ENCODE peak calls at places on chromosomes 16 and 17, in six cellular contexts. One of them, this sample, is unnamed.

GRCh38 chr16:24879684-24880083 is 33.9 kb downstream of the SLC5A11 start:
- DNase-seq in HCT116: no peak
- DNase-seq in GM12878: no peak
- DNase-seq in SK-N-SH: no peak
- DNase-seq in K562: no peak
- DNase-seq in A549: no peak
- DNase-seq in this sample: no peak

GRCh38 chr16:12149971-12150370 is 173.4 kb downstream of the SNX29 start:
- DNase-seq in HCT116: no peak
- DNase-seq in GM12878: no peak
- DNase-seq in SK-N-SH: no peak
- DNase-seq in K562: no peak
- DNase-seq in A549: no peak
- DNase-seq in this sample: no peak

GRCh38 chr17:29710891-29711418 is 88.2 kb upstream of the CORO6 start:
- DNase-seq in HCT116: no peak
- DNase-seq in GM12878: no peak
- DNase-seq in SK-N-SH: peak; percentile 85
- DNase-seq in K562: peak; percentile 67
- DNase-seq in A549: no peak
- DNase-seq in this sample: peak; percentile 82

GRCh38 chr16:66427036-66427446 is at the start of gene BEAN1:
- DNase-seq in HCT116: no peak
- DNase-seq in GM12878: no peak
- DNase-seq in SK-N-SH: peak; percentile 86
- DNase-seq in K562: peak; percentile 78
- DNase-seq in A549: peak; percentile 46
- DNase-seq in this sample: no peak

GRCh38 chr17:65463242-65463641 is 98.2 kb downstream of the AXIN2 start:
- DNase-seq in HCT116: no peak
- DNase-seq in GM12878: no peak
- DNase-seq in SK-N-SH: no peak
- DNase-seq in K562: no peak
- DNase-seq in A549: no peak
- DNase-seq in this sample: no peak

GRCh38 chr17:34862384-34862783 is 98.9 kb downstream of the CCT6B start:
- DNase-seq in HCT116: no peak
- DNase-seq in GM12878: no peak
- DNase-seq in SK-N-SH: no peak
- DNase-seq in K562: no peak
- DNase-seq in A549: no peak
- DNase-seq in this sample: no peak

GRCh38 chr16:79469999-79470398 is 130.5 kb downstream of the MAF start:
- DNase-seq in HCT116: no peak
- DNase-seq in GM12878: no peak
- DNase-seq in SK-N-SH: no peak
- DNase-seq in K562: no peak
- DNase-seq in A549: no peak
- DNase-seq in this sample: no peak

GRCh38 chr16:72066747-72067146 is 3.7 kb downstream of the HPR start:
- DNase-seq in HCT116: peak; percentile 13
- DNase-seq in GM12878: no peak
- DNase-seq in SK-N-SH: peak; percentile 37
- DNase-seq in K562: peak; percentile 48
- DNase-seq in A549: peak; percentile 48
- DNase-seq in this sample: peak; percentile 66

GRCh38 chr16:89270666-89271345 is 53.3 kb downstream of the ZNF778 start:
- DNase-seq in HCT116: no peak
- DNase-seq in GM12878: no peak
- DNase-seq in SK-N-SH: no peak
- DNase-seq in K562: no peak
- DNase-seq in A549: no peak
- DNase-seq in this sample: no peak

GRCh38 chr16:22672830-22673210 is 141.1 kb upstream of the HS3ST2 start:
- DNase-seq in HCT116: no peak
- DNase-seq in GM12878: no peak
- DNase-seq in SK-N-SH: no peak
- DNase-seq in K562: no peak
- DNase-seq in A549: no peak
- DNase-seq in this sample: no peak

GRCh38 chr17:57534863-57535651 is 210.0 kb downstream of the CCDC182 start:
- DNase-seq in HCT116: no peak
- DNase-seq in GM12878: no peak
- DNase-seq in SK-N-SH: peak; percentile 71
- DNase-seq in K562: peak; percentile 43
- DNase-seq in A549: no peak
- DNase-seq in this sample: no peak

GRCh38 chr17:28398280-28398981 is 7.6 kb downstream of the SLC46A1 start:
- DNase-seq in HCT116: no peak
- DNase-seq in GM12878: no peak
- DNase-seq in SK-N-SH: no peak
- DNase-seq in K562: no peak
- DNase-seq in A549: no peak
- DNase-seq in this sample: peak; percentile 42

GRCh38 chr17:54900457-54901229 is at the start of gene TOM1L1:
- DNase-seq in HCT116: peak; percentile 86
- DNase-seq in GM12878: no peak
- DNase-seq in SK-N-SH: peak; percentile 92
- DNase-seq in K562: peak; percentile 82
- DNase-seq in A549: peak; percentile 89
- DNase-seq in this sample: no peak

GRCh38 chr17:77803726-77804125 is 154.8 kb upstream of the TNRC6C start:
- DNase-seq in HCT116: no peak
- DNase-seq in GM12878: no peak
- DNase-seq in SK-N-SH: no peak
- DNase-seq in K562: no peak
- DNase-seq in A549: no peak
- DNase-seq in this sample: no peak

GRCh38 chr16:1870365-1871082 is 1.4 kb downstream of the MEIOB start:
- DNase-seq in HCT116: peak; percentile 48
- DNase-seq in GM12878: no peak
- DNase-seq in SK-N-SH: no peak
- DNase-seq in K562: no peak
- DNase-seq in A549: peak; percentile 60
- DNase-seq in this sample: no peak

GRCh38 chr17:74481621-74482020 is 15.2 kb downstream of the CD300A start:
- DNase-seq in HCT116: no peak
- DNase-seq in GM12878: no peak
- DNase-seq in SK-N-SH: no peak
- DNase-seq in K562: no peak
- DNase-seq in A549: no peak
- DNase-seq in this sample: no peak

GRCh38 chr16:13919330-13919682 is 648 bp upstream of the ERCC4 start:
- DNase-seq in HCT116: peak; percentile 51
- DNase-seq in GM12878: no peak
- DNase-seq in SK-N-SH: peak; percentile 40
- DNase-seq in K562: peak; percentile 57
- DNase-seq in A549: peak; percentile 40
- DNase-seq in this sample: no peak

GRCh38 chr16:56295739-56296527 is 104.6 kb downstream of the GNAO1 start:
- DNase-seq in HCT116: no peak
- DNase-seq in GM12878: no peak
- DNase-seq in SK-N-SH: peak; percentile 58
- DNase-seq in K562: no peak
- DNase-seq in A549: no peak
- DNase-seq in this sample: no peak

GRCh38 chr16:19907161-19907992 is 22.7 kb upstream of the GPRC5B start:
- DNase-seq in HCT116: peak; percentile 62
- DNase-seq in GM12878: peak; percentile 7
- DNase-seq in SK-N-SH: peak; percentile 79
- DNase-seq in K562: peak; percentile 84
- DNase-seq in A549: peak; percentile 67
- DNase-seq in this sample: peak; percentile 70

GRCh38 chr16:30525844-30526136 is 576 bp downstream of the ZNF768 start:
- DNase-seq in HCT116: no peak
- DNase-seq in GM12878: no peak
- DNase-seq in SK-N-SH: no peak
- DNase-seq in K562: no peak
- DNase-seq in A549: no peak
- DNase-seq in this sample: no peak

GRCh38 chr16:30527635-30528178 is 1.3 kb upstream of the ZNF768 start:
- DNase-seq in HCT116: no peak
- DNase-seq in GM12878: peak; percentile 33
- DNase-seq in SK-N-SH: no peak
- DNase-seq in K562: no peak
- DNase-seq in A549: no peak
- DNase-seq in this sample: peak; percentile 89

GRCh38 chr16:30528799-30529457 is 2.6 kb upstream of the ZNF768 start:
- DNase-seq in HCT116: no peak
- DNase-seq in GM12878: no peak
- DNase-seq in SK-N-SH: no peak
- DNase-seq in K562: no peak
- DNase-seq in A549: no peak
- DNase-seq in this sample: no peak

GRCh38 chr16:30526137-30526822 is at the start of gene ZNF768:
- DNase-seq in HCT116: no peak
- DNase-seq in GM12878: no peak
- DNase-seq in SK-N-SH: peak; percentile 94
- DNase-seq in K562: peak; percentile 91
- DNase-seq in A549: peak; percentile 44
- DNase-seq in this sample: peak; percentile 63

DNA sequence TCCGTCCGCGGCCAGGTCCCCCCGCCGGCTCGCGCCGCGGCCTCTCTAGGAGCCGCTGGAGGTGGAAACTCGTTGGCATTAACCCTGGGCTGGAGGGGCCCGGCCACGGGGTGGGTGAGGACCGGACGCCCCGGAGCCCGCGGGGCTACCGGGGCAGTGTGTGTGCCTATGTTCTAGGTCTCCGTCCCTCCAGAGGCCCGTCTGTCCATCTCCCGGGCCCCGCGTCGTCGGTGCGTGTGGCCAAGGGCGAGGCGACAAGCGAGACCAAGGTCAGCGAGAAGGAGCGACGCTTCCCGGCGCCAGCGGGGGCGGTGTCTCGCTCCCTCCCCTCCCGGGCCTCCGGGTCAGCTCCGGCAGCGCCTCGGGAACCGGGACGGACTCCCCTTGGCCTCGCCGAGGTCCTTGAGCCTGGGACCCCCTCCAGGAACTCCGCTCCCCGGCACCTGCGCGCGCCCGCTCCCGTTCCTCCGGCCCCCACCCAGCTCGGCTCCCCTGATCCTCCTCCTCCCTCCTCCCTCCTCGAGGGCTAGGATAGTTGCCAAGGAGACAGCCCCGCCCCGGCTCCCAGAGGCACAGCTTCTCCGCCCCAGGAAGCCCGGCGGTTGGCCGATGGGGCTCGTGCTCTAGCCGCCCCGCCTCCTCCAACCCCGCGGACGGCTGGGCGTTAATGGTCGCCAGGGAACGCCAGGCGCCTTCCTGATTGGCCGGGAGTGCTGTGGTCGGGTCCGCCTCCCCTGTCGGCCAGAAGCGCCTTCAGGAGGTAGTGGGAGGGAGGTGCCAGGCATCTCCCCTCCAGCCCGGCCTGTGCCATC is 663 bp upstream of the ZNF768 start:
- DNase-seq in HCT116: peak; percentile 94
- DNase-seq in GM12878: peak; percentile 89
- DNase-seq in SK-N-SH: peak; percentile 97
- DNase-seq in K562: peak; percentile 95
- DNase-seq in A549: peak; percentile 97
- DNase-seq in this sample: peak; percentile 99
- TF ChIP-seq CTCF in HCT116: no peak
- TF ChIP-seq CTCF in GM12878: peak; percentile 42
- TF ChIP-seq CTCF in SK-N-SH: peak; percentile 39
- TF ChIP-seq CTCF in K562: peak; percentile 20
- TF ChIP-seq CTCF in A549: peak; percentile 14
- TF ChIP-seq CTCF in this sample: no peak

GRCh38 chr17:9079461-9080103 is 58.3 kb downstream of the NTN1 start:
- DNase-seq in HCT116: no peak
- DNase-seq in GM12878: no peak
- DNase-seq in SK-N-SH: no peak
- DNase-seq in K562: no peak
- DNase-seq in A549: no peak
- DNase-seq in this sample: peak; percentile 13
- TF ChIP-seq MAX in HCT116: no peak
- TF ChIP-seq MAX in GM12878: no peak
- TF ChIP-seq MAX in SK-N-SH: no peak
- TF ChIP-seq MAX in K562: no peak
- TF ChIP-seq MAX in A549: no peak
- TF ChIP-seq MAX in this sample: no peak

GRCh38 chr17:14935139-14935538 is 330.0 kb downstream of the PMP22 start:
- DNase-seq in HCT116: no peak
- DNase-seq in GM12878: no peak
- DNase-seq in SK-N-SH: no peak
- DNase-seq in K562: no peak
- DNase-seq in A549: no peak
- DNase-seq in this sample: no peak
- TF ChIP-seq CTCF in HCT116: no peak
- TF ChIP-seq CTCF in GM12878: no peak
- TF ChIP-seq CTCF in SK-N-SH: no peak
- TF ChIP-seq CTCF in K562: no peak
- TF ChIP-seq CTCF in A549: no peak
- TF ChIP-seq CTCF in this sample: no peak

GRCh38 chr17:66466933-66467367 is 164.5 kb downstream of the PRKCA start:
- DNase-seq in HCT116: peak; percentile 92
- DNase-seq in GM12878: no peak
- DNase-seq in SK-N-SH: no peak
- DNase-seq in K562: peak; percentile 40
- DNase-seq in A549: peak; percentile 97
- DNase-seq in this sample: peak; percentile 72

GRCh38 chr17:66469088-66469442 is 166.7 kb downstream of the PRKCA start:
- DNase-seq in HCT116: no peak
- DNase-seq in GM12878: no peak
- DNase-seq in SK-N-SH: no peak
- DNase-seq in K562: no peak
- DNase-seq in A549: no peak
- DNase-seq in this sample: no peak

GRCh38 chr17:66466421-66466820 is 164.0 kb downstream of the PRKCA start:
- DNase-seq in HCT116: no peak
- DNase-seq in GM12878: no peak
- DNase-seq in SK-N-SH: no peak
- DNase-seq in K562: no peak
- DNase-seq in A549: no peak
- DNase-seq in this sample: no peak

GRCh38 chr17:66468241-66469087 is 166.1 kb downstream of the PRKCA start:
- DNase-seq in HCT116: no peak
- DNase-seq in GM12878: peak; percentile 1
- DNase-seq in SK-N-SH: no peak
- DNase-seq in K562: peak; percentile 69
- DNase-seq in A549: no peak
- DNase-seq in this sample: peak; percentile 86

GRCh38 chr17:66467766-66468165 is 165.4 kb downstream of the PRKCA start:
- DNase-seq in HCT116: no peak
- DNase-seq in GM12878: no peak
- DNase-seq in SK-N-SH: no peak
- DNase-seq in K562: no peak
- DNase-seq in A549: no peak
- DNase-seq in this sample: no peak
- TF ChIP-seq MAX in HCT116: no peak
- TF ChIP-seq MAX in GM12878: no peak
- TF ChIP-seq MAX in SK-N-SH: no peak
- TF ChIP-seq MAX in K562: no peak
- TF ChIP-seq MAX in A549: no peak
- TF ChIP-seq MAX in this sample: no peak

DNA sequence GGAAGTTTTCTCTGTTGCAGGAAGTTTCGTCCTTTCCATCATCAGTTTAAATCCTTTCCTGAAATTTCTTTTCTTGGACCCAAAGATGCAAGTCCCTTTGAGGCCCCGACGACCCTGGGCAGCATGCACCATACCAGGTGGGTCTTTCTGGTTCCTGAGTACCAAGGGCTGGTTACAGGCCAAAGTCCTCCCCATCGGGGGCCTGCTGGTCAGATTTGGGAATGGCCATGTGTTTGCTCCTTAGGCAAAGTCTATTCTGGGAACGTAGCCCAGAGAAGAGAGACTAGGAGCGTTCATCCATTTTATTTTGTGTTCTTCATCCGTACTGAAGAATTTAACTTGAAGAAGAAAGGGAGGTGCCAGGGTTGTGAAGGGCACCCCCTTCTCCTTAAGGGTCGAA is 17.5 kb upstream of the ADAM11 start:
- DNase-seq in HCT116: no peak
- DNase-seq in GM12878: no peak
- DNase-seq in SK-N-SH: no peak
- DNase-seq in K562: no peak
- DNase-seq in A549: no peak
- DNase-seq in this sample: no peak
- TF ChIP-seq CTCF in HCT116: no peak
- TF ChIP-seq CTCF in GM12878: no peak
- TF ChIP-seq CTCF in SK-N-SH: no peak
- TF ChIP-seq CTCF in K562: no peak
- TF ChIP-seq CTCF in A549: no peak
- TF ChIP-seq CTCF in this sample: no peak

This sample was measured in NB4.